ENCODE peak calls at places on chromosomes 13 and 19, in ten cellular contexts. One of them, this sample, is unnamed.

GRCh38 chr19:33487901-33488817 is 33.4 kb downstream of the PEPD start:
- DNase-seq in mesendoderm: no peak
- DNase-seq in cardiac muscle cell: no peak
- DNase-seq in heart left ventricle: no peak
- DNase-seq in AG04450: no peak
- DNase-seq in psoas muscle: no peak
- DNase-seq in OCI-LY7: no peak
- DNase-seq in Peyer's patch: no peak
- DNase-seq in gastrocnemius medialis: no peak
- DNase-seq in body of pancreas: no peak
- DNase-seq in this sample: no peak

GRCh38 chr13:110915874-110916670 is 1.2 kb upstream of the ANKRD10 start:
- DNase-seq in mesendoderm: no peak
- DNase-seq in gastrocnemius medialis: no peak
- DNase-seq in psoas muscle: no peak
- DNase-seq in Peyer's patch: no peak
- DNase-seq in AG04450: no peak
- DNase-seq in body of pancreas: no peak
- DNase-seq in cardiac muscle cell: peak
- DNase-seq in heart left ventricle: no peak
- DNase-seq in OCI-LY7: no peak
- DNase-seq in this sample: peak

GRCh38 chr19:3644351-3645066 is 17.9 kb upstream of the CACTIN start:
- DNase-seq in Peyer's patch: no peak
- DNase-seq in psoas muscle: no peak
- DNase-seq in gastrocnemius medialis: no peak
- DNase-seq in heart left ventricle: no peak
- DNase-seq in body of pancreas: no peak
- DNase-seq in cardiac muscle cell: peak
- DNase-seq in mesendoderm: no peak
- DNase-seq in OCI-LY7: no peak
- DNase-seq in AG04450: no peak
- DNase-seq in this sample: no peak

GRCh38 chr13:24323036-24323738 is 13.8 kb downstream of the C1QTNF9 start:
- DNase-seq in psoas muscle: no peak
- DNase-seq in OCI-LY7: no peak
- DNase-seq in heart left ventricle: no peak
- DNase-seq in AG04450: no peak
- DNase-seq in cardiac muscle cell: no peak
- DNase-seq in Peyer's patch: no peak
- DNase-seq in gastrocnemius medialis: no peak
- DNase-seq in body of pancreas: no peak
- DNase-seq in mesendoderm: no peak
- DNase-seq in this sample: no peak

GRCh38 chr13:106384516-106384915 is 150.9 kb downstream of the EFNB2 start:
- DNase-seq in AG04450: no peak
- DNase-seq in OCI-LY7: no peak
- DNase-seq in heart left ventricle: no peak
- DNase-seq in cardiac muscle cell: no peak
- DNase-seq in body of pancreas: no peak
- DNase-seq in mesendoderm: no peak
- DNase-seq in Peyer's patch: no peak
- DNase-seq in psoas muscle: no peak
- DNase-seq in gastrocnemius medialis: no peak
- DNase-seq in this sample: no peak

GRCh38 chr19:12788682-12789097 is 2.6 kb upstream of the JUNB start:
- DNase-seq in body of pancreas: peak
- DNase-seq in OCI-LY7: no peak
- DNase-seq in AG04450: no peak
- DNase-seq in heart left ventricle: peak
- DNase-seq in cardiac muscle cell: peak
- DNase-seq in mesendoderm: peak
- DNase-seq in Peyer's patch: peak
- DNase-seq in psoas muscle: peak
- DNase-seq in gastrocnemius medialis: no peak
- DNase-seq in this sample: peak

GRCh38 chr19:3494559-3494958 is 5.9 kb downstream of the DOHH start:
- DNase-seq in gastrocnemius medialis: no peak
- DNase-seq in cardiac muscle cell: no peak
- DNase-seq in mesendoderm: no peak
- DNase-seq in body of pancreas: no peak
- DNase-seq in heart left ventricle: no peak
- DNase-seq in Peyer's patch: no peak
- DNase-seq in psoas muscle: no peak
- DNase-seq in OCI-LY7: no peak
- DNase-seq in AG04450: no peak
- DNase-seq in this sample: no peak

GRCh38 chr19:35860818-35861639 is 4.3 kb downstream of the KIRREL2 start:
- DNase-seq in body of pancreas: no peak
- DNase-seq in cardiac muscle cell: peak
- DNase-seq in gastrocnemius medialis: no peak
- DNase-seq in AG04450: no peak
- DNase-seq in psoas muscle: no peak
- DNase-seq in OCI-LY7: no peak
- DNase-seq in mesendoderm: peak
- DNase-seq in heart left ventricle: no peak
- DNase-seq in Peyer's patch: no peak
- DNase-seq in this sample: no peak

GRCh38 chr13:27022571-27023311 is 148.9 kb downstream of the USP12 start:
- DNase-seq in body of pancreas: no peak
- DNase-seq in heart left ventricle: no peak
- DNase-seq in gastrocnemius medialis: no peak
- DNase-seq in mesendoderm: peak
- DNase-seq in cardiac muscle cell: peak
- DNase-seq in OCI-LY7: no peak
- DNase-seq in AG04450: peak
- DNase-seq in Peyer's patch: no peak
- DNase-seq in psoas muscle: no peak
- DNase-seq in this sample: no peak

GRCh38 chr13:103282571-103283450 is 216.6 kb upstream of the SLC10A2 start:
- DNase-seq in heart left ventricle: no peak
- DNase-seq in OCI-LY7: no peak
- DNase-seq in psoas muscle: no peak
- DNase-seq in mesendoderm: peak
- DNase-seq in Peyer's patch: no peak
- DNase-seq in cardiac muscle cell: peak
- DNase-seq in AG04450: peak
- DNase-seq in gastrocnemius medialis: no peak
- DNase-seq in body of pancreas: no peak
- DNase-seq in this sample: peak

GRCh38 chr19:53102701-53103140 is 501 bp downstream of the ZNF160 start:
- DNase-seq in AG04450: no peak
- DNase-seq in cardiac muscle cell: peak
- DNase-seq in OCI-LY7: peak
- DNase-seq in Peyer's patch: peak
- DNase-seq in body of pancreas: peak
- DNase-seq in heart left ventricle: peak
- DNase-seq in gastrocnemius medialis: no peak
- DNase-seq in psoas muscle: peak
- DNase-seq in mesendoderm: peak
- DNase-seq in this sample: peak

GRCh38 chr19:4636151-4636717 is 3.1 kb upstream of the TNFAIP8L1 start:
- DNase-seq in AG04450: no peak
- DNase-seq in mesendoderm: peak
- DNase-seq in cardiac muscle cell: peak
- DNase-seq in OCI-LY7: peak
- DNase-seq in Peyer's patch: peak
- DNase-seq in heart left ventricle: peak
- DNase-seq in body of pancreas: peak
- DNase-seq in gastrocnemius medialis: no peak
- DNase-seq in psoas muscle: peak
- DNase-seq in this sample: peak

DNA sequence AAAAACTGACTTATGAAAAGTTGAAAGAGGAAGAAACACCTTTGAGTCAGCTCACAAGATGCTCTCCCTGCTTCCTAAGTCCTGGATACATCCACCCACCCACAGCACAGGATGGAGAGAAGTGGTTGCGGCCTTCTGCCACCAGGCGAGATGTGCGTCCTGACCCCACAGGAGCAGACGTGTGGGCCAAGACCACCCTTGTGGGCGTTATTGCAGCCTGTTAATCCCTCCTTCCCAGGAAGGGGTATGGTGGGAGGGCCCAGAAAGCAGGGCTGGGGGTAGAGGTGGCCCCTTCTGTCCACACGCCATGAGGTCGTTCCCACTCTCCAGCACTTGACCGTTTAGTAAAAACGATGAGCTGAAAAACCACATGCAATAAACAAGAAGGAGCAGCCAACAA is 2.3 kb upstream of the AKAP8L start:
- DNase-seq in psoas muscle: peak
- DNase-seq in OCI-LY7: no peak
- DNase-seq in AG04450: no peak
- DNase-seq in heart left ventricle: no peak
- DNase-seq in Peyer's patch: no peak
- DNase-seq in mesendoderm: no peak
- DNase-seq in cardiac muscle cell: no peak
- DNase-seq in body of pancreas: no peak
- DNase-seq in gastrocnemius medialis: no peak
- DNase-seq in this sample: no peak
- H3K27ac ChIP-seq in psoas muscle: peak
- H3K27ac ChIP-seq in OCI-LY7: no peak
- H3K27ac ChIP-seq in AG04450: peak
- H3K27ac ChIP-seq in heart left ventricle: peak
- H3K27ac ChIP-seq in Peyer's patch: no peak
- H3K27ac ChIP-seq in mesendoderm: no peak
- H3K27ac ChIP-seq in cardiac muscle cell: peak
- H3K27ac ChIP-seq in body of pancreas: no peak
- H3K27ac ChIP-seq in gastrocnemius medialis: peak
- H3K27ac ChIP-seq in this sample: peak

GRCh38 chr13:73941752-73942151 is 192.5 kb downstream of the KLF12 start:
- DNase-seq in cardiac muscle cell: no peak
- DNase-seq in OCI-LY7: no peak
- DNase-seq in gastrocnemius medialis: no peak
- DNase-seq in body of pancreas: no peak
- DNase-seq in psoas muscle: no peak
- DNase-seq in AG04450: no peak
- DNase-seq in mesendoderm: no peak
- DNase-seq in heart left ventricle: no peak
- DNase-seq in Peyer's patch: no peak
- DNase-seq in this sample: no peak
- H3K27ac ChIP-seq in cardiac muscle cell: no peak
- H3K27ac ChIP-seq in OCI-LY7: no peak
- H3K27ac ChIP-seq in gastrocnemius medialis: no peak
- H3K27ac ChIP-seq in body of pancreas: no peak
- H3K27ac ChIP-seq in psoas muscle: no peak
- H3K27ac ChIP-seq in AG04450: no peak
- H3K27ac ChIP-seq in mesendoderm: no peak
- H3K27ac ChIP-seq in heart left ventricle: peak
- H3K27ac ChIP-seq in Peyer's patch: no peak
- H3K27ac ChIP-seq in this sample: no peak

GRCh38 chr19:44757057-44757734 is 8.7 kb downstream of the BCL3 start:
- DNase-seq in AG04450: no peak
- DNase-seq in heart left ventricle: peak
- DNase-seq in OCI-LY7: no peak
- DNase-seq in Peyer's patch: no peak
- DNase-seq in gastrocnemius medialis: no peak
- DNase-seq in mesendoderm: no peak
- DNase-seq in cardiac muscle cell: peak
- DNase-seq in body of pancreas: peak
- DNase-seq in psoas muscle: peak
- DNase-seq in this sample: no peak

GRCh38 chr19:44758596-44758995 is 10.1 kb downstream of the BCL3 start:
- DNase-seq in OCI-LY7: no peak
- DNase-seq in gastrocnemius medialis: no peak
- DNase-seq in body of pancreas: no peak
- DNase-seq in cardiac muscle cell: peak
- DNase-seq in Peyer's patch: no peak
- DNase-seq in psoas muscle: no peak
- DNase-seq in AG04450: no peak
- DNase-seq in heart left ventricle: peak
- DNase-seq in mesendoderm: peak
- DNase-seq in this sample: no peak

GRCh38 chr19:44759083-44759804 is 10.7 kb downstream of the BCL3 start:
- DNase-seq in AG04450: no peak
- DNase-seq in Peyer's patch: no peak
- DNase-seq in body of pancreas: no peak
- DNase-seq in heart left ventricle: peak
- DNase-seq in mesendoderm: no peak
- DNase-seq in gastrocnemius medialis: no peak
- DNase-seq in psoas muscle: no peak
- DNase-seq in cardiac muscle cell: no peak
- DNase-seq in OCI-LY7: no peak
- DNase-seq in this sample: no peak

GRCh38 chr19:44756089-44756562 is 7.6 kb downstream of the BCL3 start:
- DNase-seq in Peyer's patch: no peak
- DNase-seq in heart left ventricle: no peak
- DNase-seq in cardiac muscle cell: no peak
- DNase-seq in mesendoderm: no peak
- DNase-seq in OCI-LY7: no peak
- DNase-seq in AG04450: no peak
- DNase-seq in psoas muscle: no peak
- DNase-seq in gastrocnemius medialis: no peak
- DNase-seq in body of pancreas: no peak
- DNase-seq in this sample: no peak

DNA sequence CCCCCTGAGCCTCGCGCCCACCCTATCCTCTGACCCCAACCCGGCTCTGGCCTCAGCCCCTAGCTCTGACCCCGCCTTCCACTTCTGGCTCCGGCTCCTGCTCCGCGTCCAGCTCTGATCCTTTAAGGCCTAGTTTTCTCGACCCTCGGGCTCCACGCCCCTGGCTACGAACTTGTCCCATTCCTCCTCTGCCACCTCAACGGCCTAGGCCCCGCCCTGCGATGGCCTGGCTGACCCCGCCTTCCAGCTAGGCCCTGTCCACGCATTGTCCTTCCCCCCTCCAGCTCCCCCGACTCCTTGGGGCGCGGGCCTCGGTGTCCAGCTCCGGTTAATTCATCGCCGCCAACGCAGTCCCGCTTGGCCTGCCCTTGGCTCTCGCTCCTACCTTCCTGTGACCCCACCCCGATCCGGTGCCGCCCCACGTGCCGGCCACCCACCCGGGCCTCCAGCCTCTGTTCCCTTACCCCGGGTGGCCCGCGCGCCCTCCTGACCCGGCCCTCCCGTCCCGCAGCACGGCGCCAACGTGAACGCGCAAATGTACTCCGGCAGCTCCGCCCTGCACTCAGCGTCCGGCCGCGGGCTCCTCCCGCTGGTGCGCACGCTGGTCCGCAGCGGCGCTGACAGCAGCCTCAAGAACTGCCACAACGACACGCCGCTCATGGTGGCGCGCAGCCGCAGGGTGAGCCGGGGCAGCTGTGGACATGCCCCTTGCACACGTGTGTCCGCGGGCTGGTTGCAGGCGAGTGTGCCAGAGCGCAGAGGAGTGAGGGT is 9.4 kb downstream of the BCL3 start:
- DNase-seq in OCI-LY7: no peak
- DNase-seq in heart left ventricle: peak
- DNase-seq in gastrocnemius medialis: peak
- DNase-seq in psoas muscle: peak
- DNase-seq in Peyer's patch: no peak
- DNase-seq in mesendoderm: peak
- DNase-seq in AG04450: no peak
- DNase-seq in cardiac muscle cell: peak
- DNase-seq in body of pancreas: peak
- DNase-seq in this sample: no peak
- H3K27ac ChIP-seq in OCI-LY7: no peak
- H3K27ac ChIP-seq in heart left ventricle: peak
- H3K27ac ChIP-seq in gastrocnemius medialis: peak
- H3K27ac ChIP-seq in psoas muscle: peak
- H3K27ac ChIP-seq in Peyer's patch: peak
- H3K27ac ChIP-seq in mesendoderm: no peak
- H3K27ac ChIP-seq in AG04450: peak
- H3K27ac ChIP-seq in cardiac muscle cell: peak
- H3K27ac ChIP-seq in body of pancreas: peak
- H3K27ac ChIP-seq in this sample: peak

GRCh38 chr13:74825949-74826246 is 656.1 kb downstream of the TBC1D4 start:
- DNase-seq in mesendoderm: no peak
- DNase-seq in heart left ventricle: no peak
- DNase-seq in cardiac muscle cell: no peak
- DNase-seq in gastrocnemius medialis: no peak
- DNase-seq in psoas muscle: no peak
- DNase-seq in AG04450: no peak
- DNase-seq in body of pancreas: no peak
- DNase-seq in Peyer's patch: no peak
- DNase-seq in OCI-LY7: no peak
- DNase-seq in this sample: no peak
- H3K27ac ChIP-seq in mesendoderm: no peak
- H3K27ac ChIP-seq in heart left ventricle: no peak
- H3K27ac ChIP-seq in cardiac muscle cell: no peak
- H3K27ac ChIP-seq in gastrocnemius medialis: no peak
- H3K27ac ChIP-seq in psoas muscle: no peak
- H3K27ac ChIP-seq in AG04450: no peak
- H3K27ac ChIP-seq in body of pancreas: no peak
- H3K27ac ChIP-seq in Peyer's patch: no peak
- H3K27ac ChIP-seq in OCI-LY7: no peak
- H3K27ac ChIP-seq in this sample: no peak